ENCODE peak calls at places on chromosome 1, in six cellular contexts. D is kidney epithelial cell, E is astrocyte, V is A549, N is mammary epithelial cell, B is left ventricle myocardium inferior. Y is an unnamed sample.

GRCh38 chr1:96418969-96419368 is 302.6 kb upstream of the PTBP2 start:
- DNase-seq in D (no peak), E (no peak), N (no peak), V (no peak), B (no peak), Y (no peak)

GRCh38 chr1:208641881-208642280 is 397.7 kb upstream of the PLXNA2 start:
- DNase-seq in D (no peak), B (no peak), V (no peak), N (no peak), E (no peak), Y (no peak)

GRCh38 chr1:22416555-22417454 is 34.8 kb upstream of the ZBTB40 start:
- DNase-seq in D (no peak), E (peak; percentile 39), B (peak; percentile 57), N (peak; percentile 53), V (peak; percentile 74), Y (no peak)

GRCh38 chr1:99266731-99267130 is 2.4 kb downstream of the PLPPR4 start:
- DNase-seq in D (no peak), E (peak; percentile 92), V (no peak), B (no peak), N (no peak), Y (peak; percentile 89)

GRCh38 chr1:245814651-245815050 is 659.9 kb downstream of the KIF26B start:
- DNase-seq in V (no peak), B (no peak), D (no peak), E (no peak), N (no peak), Y (no peak)

GRCh38 chr1:101105877-101106276 is 80.3 kb upstream of the DPH5 start:
- DNase-seq in B (no peak), V (no peak), N (no peak), E (peak; percentile 65), D (no peak), Y (no peak)

GRCh38 chr1:154998818-154999650 is 3.6 kb upstream of the ZBTB7B start:
- DNase-seq in D (no peak), B (peak; percentile 72), V (peak; percentile 82), E (no peak), N (peak; percentile 47), Y (no peak)

GRCh38 chr1:94552071-94552586 is 10.6 kb upstream of the F3 start:
- DNase-seq in B (peak; percentile 43), N (peak; percentile 89), E (peak; percentile 22), V (no peak), D (no peak), Y (no peak)

GRCh38 chr1:165928075-165928731 is 100.8 kb downstream of the UCK2 start:
- DNase-seq in B (no peak), E (peak; percentile 28), D (no peak), N (peak; percentile 60), V (peak; percentile 63), Y (no peak)

GRCh38 chr1:17545354-17545753 is 5.9 kb downstream of the ARHGEF10L start:
- DNase-seq in N (peak; percentile 43), E (no peak), D (no peak), B (no peak), V (no peak), Y (no peak)

GRCh38 chr1:68324316-68324715 is 92.0 kb upstream of the WLS start:
- DNase-seq in D (no peak), E (no peak), N (no peak), V (no peak), B (no peak), Y (no peak)

GRCh38 chr1:162021124-162021523 is 2.5 kb downstream of the OLFML2B start:
- DNase-seq in B (no peak), E (no peak), N (no peak), D (no peak), V (no peak), Y (no peak)

GRCh38 chr1:162022626-162023025 is 1.0 kb downstream of the OLFML2B start:
- DNase-seq in B (no peak), D (no peak), E (no peak), N (no peak), V (no peak), Y (no peak)

GRCh38 chr1:162026906-162027305 is 3.2 kb upstream of the OLFML2B start:
- DNase-seq in N (no peak), E (no peak), D (no peak), B (no peak), V (no peak), Y (no peak)

GRCh38 chr1:162023181-162023546 is 505 bp downstream of the OLFML2B start:
- DNase-seq in V (no peak), N (no peak), B (no peak), E (no peak), D (no peak), Y (no peak)

DNA sequence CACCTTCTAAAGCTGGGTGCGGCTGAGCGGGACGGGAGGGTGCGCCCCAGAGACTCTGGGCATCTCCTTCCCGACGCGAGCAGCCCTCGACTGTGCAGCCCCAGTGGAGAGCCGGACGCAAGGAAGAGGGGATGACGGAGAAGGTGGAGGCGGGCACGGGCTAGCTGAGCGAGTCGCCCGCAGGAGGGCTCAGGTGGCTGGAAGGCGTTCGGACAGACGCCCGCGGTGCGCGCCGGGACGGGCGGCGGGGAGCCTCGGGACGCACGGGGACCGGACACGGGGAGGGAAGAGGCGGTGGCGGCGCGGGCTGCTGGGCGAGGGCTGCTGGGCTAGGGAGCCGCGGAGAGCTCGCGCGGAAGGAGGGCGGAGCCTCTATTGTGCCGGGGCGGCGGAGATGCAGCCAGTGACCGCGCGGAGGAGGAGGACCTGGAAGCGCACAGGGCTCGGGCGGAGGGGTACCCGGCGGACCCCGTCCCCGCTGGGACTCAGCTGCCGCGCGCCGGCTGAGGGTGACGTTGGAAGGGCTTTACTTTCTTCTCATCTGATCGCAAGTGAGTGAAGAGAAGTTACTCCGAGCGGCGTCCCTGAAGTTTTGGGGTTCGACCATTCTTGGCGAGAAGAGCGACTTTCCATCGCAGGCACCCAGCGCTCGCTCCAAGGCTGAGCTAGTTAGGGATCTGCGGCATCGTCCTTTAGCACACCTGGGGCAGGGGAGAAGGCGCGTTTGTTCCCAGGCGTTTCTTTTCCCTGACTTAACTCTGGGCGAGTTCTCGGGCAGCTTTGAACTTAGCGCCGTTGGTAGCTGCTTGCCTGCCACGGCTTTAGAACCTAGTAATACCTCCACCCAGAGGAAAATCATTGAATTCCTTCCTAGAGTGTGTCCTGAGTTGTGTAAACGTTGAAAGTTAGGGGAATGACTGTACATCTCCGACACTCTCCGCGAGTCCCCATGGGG is at the start of gene OLFML2B:
- DNase-seq in D (peak; percentile 79), N (peak; percentile 78), V (peak; percentile 84), E (peak; percentile 78), B (peak; percentile 78), Y (peak; percentile 46)
- H3K4me3 ChIP-seq in D (peak within 1 kb of the TSS; percentile 49), N (peak within 1 kb of the TSS; percentile 75), V (peak within 1 kb of the TSS; percentile 68), E (peak within 1 kb of the TSS; percentile 85), B (peak within 1 kb of the TSS; percentile 74), Y (peak within 1 kb of the TSS; percentile 77)

DNA sequence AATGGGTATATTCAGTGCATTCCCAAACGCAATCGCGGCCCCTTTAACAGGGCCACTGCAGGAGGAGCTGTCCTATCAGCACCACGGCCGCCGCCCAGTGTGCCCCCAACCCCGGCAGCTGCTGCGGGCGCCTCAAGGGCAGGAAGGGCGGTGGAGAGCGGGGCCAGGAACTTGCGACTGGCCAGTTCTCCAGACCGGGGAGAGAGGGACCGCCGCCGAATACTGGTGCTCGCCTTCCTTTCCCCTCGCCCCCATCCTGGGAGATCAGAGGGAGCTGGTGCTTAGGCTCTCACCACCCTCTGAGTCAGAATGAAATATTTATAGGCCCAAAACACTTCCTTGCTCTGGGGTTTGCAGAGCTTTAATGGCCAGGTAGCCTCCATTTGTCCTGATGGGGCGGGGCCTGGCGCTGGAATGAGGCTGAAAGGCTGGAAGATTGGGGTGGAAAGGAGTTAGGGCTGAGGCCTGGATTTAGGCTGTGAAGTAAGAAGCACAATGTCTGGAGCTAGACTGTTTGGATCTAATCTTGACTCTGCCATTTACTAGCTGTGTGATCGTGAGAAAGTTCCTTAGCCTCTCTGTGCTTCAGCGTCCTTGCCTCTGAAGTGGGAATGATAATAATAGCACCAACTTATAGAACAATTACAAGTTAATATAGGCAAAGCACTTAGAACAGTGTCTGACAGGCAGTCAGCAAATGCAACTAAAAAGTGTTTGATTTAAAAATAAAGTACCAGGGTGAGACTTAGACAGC is 75.5 kb downstream of the NAV1 start:
- DNase-seq in N (no peak), V (no peak), B (peak; percentile 48), E (no peak), D (no peak), Y (no peak)
- TF ChIP-seq CTCF in N (no peak), V (no peak), B (no peak), E (no peak), D (no peak), Y (no peak)

GRCh38 chr1:185314416-185314815 is 2.6 kb downstream of the IVNS1ABP start:
- DNase-seq in E (no peak), V (no peak), N (no peak), D (no peak), B (no peak), Y (no peak)
- H3K4me3 ChIP-seq in E (peak overlapping the region; percentile 85), V (peak overlapping the region; percentile 89), N (peak overlapping the region; percentile 75), D (peak overlapping the region; percentile 97), B (peak overlapping the region; percentile 85), Y (peak overlapping the region; percentile 90)

GRCh38 chr1:206634365-206635079 is 814 bp upstream of the DYRK3 start:
- DNase-seq in N (peak; percentile 79), B (peak; percentile 94), E (peak; percentile 67), D (peak; percentile 56), V (peak; percentile 72), Y (no peak)
- TF ChIP-seq CTCF in N (peak; percentile 82), B (peak; percentile 87), E (peak; percentile 90), D (peak; percentile 79), V (peak; percentile 93), Y (peak; percentile 77)

DNA sequence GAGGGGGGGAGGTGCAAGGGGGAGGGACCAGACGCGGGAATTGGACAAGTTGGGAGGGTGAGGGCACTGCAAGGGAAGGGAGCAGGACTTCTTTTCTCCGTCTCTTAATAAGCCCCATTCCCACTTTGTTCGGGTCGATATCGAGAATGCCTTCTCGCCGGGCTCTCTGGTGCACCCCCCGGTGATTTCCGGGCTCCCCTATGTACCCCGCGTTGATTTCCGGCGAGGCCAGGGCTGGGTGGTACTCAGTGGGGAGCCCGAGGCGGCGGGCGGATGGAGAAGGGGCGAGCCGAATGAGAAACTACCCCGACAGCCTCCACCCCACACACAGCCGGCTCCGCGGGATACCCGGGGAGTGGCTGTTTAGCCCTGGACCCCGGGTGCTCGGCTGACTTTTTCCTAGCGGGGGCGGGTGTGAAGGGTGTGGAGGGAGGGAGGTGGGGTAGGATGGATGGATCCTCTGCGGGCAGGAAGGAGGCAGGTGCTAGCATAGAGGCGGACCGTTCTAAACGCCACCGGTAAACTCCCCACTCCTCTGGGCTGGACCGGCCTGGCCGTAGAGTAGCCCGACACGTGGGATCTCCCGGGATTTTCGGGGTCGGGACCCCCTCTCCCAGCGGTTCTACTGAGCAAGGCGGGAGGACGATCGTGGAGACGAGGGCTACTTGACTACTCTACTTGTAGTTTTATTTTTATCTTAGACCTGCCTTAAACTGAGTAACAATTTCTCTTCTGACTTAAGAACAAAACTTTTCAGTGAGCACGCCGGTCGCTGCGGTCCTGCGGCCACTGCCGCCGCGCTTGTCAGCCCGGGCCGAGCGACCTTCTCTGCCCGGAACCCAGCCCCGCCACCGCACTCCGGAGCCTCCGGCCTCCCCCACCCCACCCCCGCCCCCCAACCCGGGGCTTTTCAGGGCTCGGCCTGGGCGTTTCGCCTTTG is 1.0 kb downstream of the RNF220 start:
- DNase-seq in E (no peak), N (no peak), D (no peak), B (no peak), V (peak; percentile 33), Y (no peak)
- H3K4me3 ChIP-seq in E (peak overlapping the region; percentile 59), N (peak overlapping the region; percentile 42), D (peak overlapping the region; percentile 38), B (peak overlapping the region; percentile 68), V (peak overlapping the region; percentile 69), Y (peak overlapping the region; percentile 46)